ENCODE peak calls at places on chromosomes 2 and 18, in ten cellular contexts. J, W, B, A, P, N, Q, L, O and C are unnamed samples.

GRCh38 chr2:234951386-234952269 is at the start of gene SH3BP4:
- DNase-seq in A (peak; percentile 89), B (peak; percentile 88), W (peak; percentile 91), J (peak; percentile 84), O (no peak), L (peak; percentile 50), P (peak; percentile 87), N (no peak), Q (peak; percentile 91), C (no peak)

GRCh38 chr2:11213975-11214374 is 58.7 kb downstream of the SLC66A3 start:
- DNase-seq in A (no peak), L (no peak), N (no peak), B (no peak), P (no peak), J (no peak), Q (no peak), W (no peak), O (no peak), C (no peak)

GRCh38 chr18:32010124-32010745 is 8.4 kb upstream of the RNF125 start:
- DNase-seq in O (no peak), B (no peak), A (no peak), P (no peak), N (no peak), L (no peak), J (no peak), Q (no peak), W (no peak), C (no peak)

GRCh38 chr18:47931707-47932103 is 1.2 kb upstream of the SMAD2 start:
- DNase-seq in J (peak; percentile 51), A (no peak), Q (no peak), O (no peak), N (no peak), B (no peak), P (peak; percentile 35), W (no peak), L (no peak), C (no peak)

GRCh38 chr18:22169011-22169888 is at the start of gene GATA6:
- DNase-seq in L (peak; percentile 63), B (peak; percentile 92), P (peak; percentile 99), O (no peak), N (peak; percentile 49), W (peak; percentile 98), J (peak; percentile 95), Q (peak; percentile 95), A (peak; percentile 78), C (no peak)

GRCh38 chr18:3867768-3868445 is 417.9 kb downstream of the TGIF1 start:
- DNase-seq in O (no peak), A (no peak), L (no peak), Q (no peak), N (no peak), P (peak; percentile 50), W (no peak), B (no peak), J (no peak), C (no peak)

GRCh38 chr2:100059638-100060037 is 82.8 kb downstream of the AFF3 start:
- DNase-seq in O (no peak), B (no peak), Q (no peak), N (no peak), L (no peak), A (no peak), J (no peak), P (no peak), W (no peak), C (no peak)

GRCh38 chr18:49814147-49814499 is 790 bp upstream of the ACAA2 start:
- DNase-seq in N (no peak), P (peak; percentile 64), Q (no peak), J (peak; percentile 73), B (peak; percentile 55), O (no peak), L (peak; percentile 15), W (peak; percentile 86), A (peak; percentile 26), C (no peak)

GRCh38 chr18:8895341-8895740 is 190.0 kb downstream of the MTCL1 start:
- DNase-seq in L (no peak), B (no peak), N (no peak), A (no peak), J (no peak), P (no peak), W (no peak), Q (no peak), O (no peak), C (no peak)

GRCh38 chr2:14632133-14632936 is at the start of gene LRATD1:
- DNase-seq in O (no peak), J (peak; percentile 85), W (peak; percentile 78), N (no peak), Q (peak; percentile 93), P (peak; percentile 15), A (peak; percentile 90), L (peak; percentile 12), B (peak; percentile 80), C (no peak)

GRCh38 chr2:100870652-100871531 is 51.0 kb downstream of the NPAS2 start:
- DNase-seq in N (no peak), W (no peak), P (no peak), O (no peak), Q (no peak), B (no peak), A (no peak), J (no peak), L (no peak), C (no peak)

GRCh38 chr2:9984217-9984739 is 32.8 kb downstream of the GRHL1 start:
- DNase-seq in N (no peak), L (peak; percentile 45), Q (no peak), A (peak; percentile 65), P (peak; percentile 71), W (no peak), B (no peak), J (no peak), O (no peak), C (no peak)

GRCh38 chr2:16062471-16063250 is 122.3 kb downstream of the MYCN start:
- DNase-seq in P (no peak), Q (no peak), A (no peak), O (no peak), N (no peak), B (no peak), L (no peak), J (no peak), W (no peak), C (no peak)

GRCh38 chr2:160940271-160940670 is 220.0 kb upstream of the TANK start:
- DNase-seq in Q (no peak), L (no peak), B (no peak), A (no peak), O (no peak), N (no peak), W (no peak), P (no peak), J (no peak), C (no peak)

GRCh38 chr2:45729753-45730512 is 78.5 kb downstream of the PRKCE start:
- DNase-seq in N (peak; percentile 75), W (no peak), Q (no peak), L (no peak), A (peak; percentile 25), B (no peak), J (no peak), O (no peak), P (no peak), C (no peak)

GRCh38 chr2:63735263-63735662 is 106.4 kb upstream of the UGP2 start:
- DNase-seq in W (no peak), A (no peak), Q (no peak), P (no peak), O (no peak), N (no peak), J (no peak), L (no peak), B (no peak), C (no peak)

GRCh38 chr2:201858781-201859180 is 52.4 kb downstream of the CDK15 start:
- DNase-seq in J (no peak), L (no peak), Q (peak; percentile 68), P (peak; percentile 33), B (no peak), W (no peak), N (peak; percentile 24), O (no peak), A (no peak), C (no peak)

GRCh38 chr2:131641414-131642206 is 113.9 kb downstream of the CCDC74A start:
- DNase-seq in Q (no peak), O (no peak), A (no peak), P (peak; percentile 44), J (no peak), W (no peak), N (no peak), L (peak; percentile 50), B (no peak), C (no peak)

GRCh38 chr2:7022486-7022885 is 105.3 kb downstream of the RNF144A start:
- DNase-seq in W (no peak), P (peak; percentile 59), N (no peak), B (no peak), O (no peak), L (no peak), A (no peak), Q (no peak), J (no peak), C (no peak)

GRCh38 chr18:13139885-13140450 is 78.6 kb upstream of the LDLRAD4 start:
- DNase-seq in Q (no peak), P (no peak), W (no peak), J (no peak), L (no peak), N (no peak), A (no peak), O (no peak), B (no peak), C (no peak)
- TF ChIP-seq CTCF in Q (no peak), P (no peak), W (no peak), J (no peak), L (no peak), N (peak; percentile 17), A (no peak), O (no peak), B (no peak), C (no peak)

GRCh38 chr2:41283079-41283765 is 764.6 kb upstream of the PKDCC start:
- DNase-seq in N (no peak), L (no peak), O (no peak), B (no peak), Q (no peak), P (no peak), J (no peak), W (no peak), A (no peak), C (no peak)
- TF ChIP-seq CTCF in N (no peak), L (no peak), O (no peak), B (no peak), Q (no peak), P (no peak), J (no peak), W (no peak), A (no peak), C (no peak)

GRCh38 chr2:128644745-128645256 is 326.1 kb upstream of the HS6ST1 start:
- DNase-seq in L (no peak), W (peak; percentile 21), O (no peak), N (no peak), B (no peak), J (peak; percentile 15), P (no peak), A (no peak), Q (no peak), C (no peak)
- TF ChIP-seq CTCF in L (no peak), W (no peak), O (no peak), N (no peak), B (no peak), J (no peak), P (no peak), A (no peak), Q (no peak), C (no peak)

DNA sequence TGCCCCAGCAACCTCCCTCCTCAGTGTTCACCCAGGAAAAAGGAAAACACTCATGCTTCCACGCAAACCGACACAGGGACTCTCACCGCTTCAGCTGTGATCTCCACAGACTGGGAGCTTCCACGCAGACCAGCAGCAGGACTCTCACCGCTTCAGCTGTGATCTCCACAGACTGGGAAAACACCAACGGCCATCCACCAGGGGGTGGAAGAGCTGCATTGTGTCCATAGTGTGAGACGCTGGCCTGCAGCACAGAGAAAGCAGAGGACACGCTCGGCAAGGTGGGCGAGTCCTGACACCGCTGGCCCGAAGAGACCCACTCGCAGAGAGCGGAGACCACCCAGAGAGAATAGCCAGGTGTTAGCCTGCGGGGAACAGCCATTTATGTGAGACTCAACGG is 42.5 kb upstream of the NFATC1 start:
- DNase-seq in J (no peak), W (no peak), O (no peak), P (no peak), L (no peak), N (no peak), B (no peak), Q (no peak), A (no peak), C (no peak)
- TF ChIP-seq CTCF in J (no peak), W (no peak), O (peak; percentile 37), P (peak; percentile 16), L (peak; percentile 62), N (no peak), B (peak; percentile 16), Q (no peak), A (no peak), C (no peak)